ENCODE peak calls at places on chromosomes 13 and 19, in four cellular contexts. S is breast epithelium, O is astrocyte, I is astrocyte of the spinal cord. T is an unnamed sample.

GRCh38 chr19:7831452-7831851 is 1.4 kb downstream of the EVI5L start:
- DNase-seq in S (no peak), I (no peak), O (peak), T (no peak)

GRCh38 chr13:42707596-42707995 is 73.8 kb upstream of the FAM216B start:
- DNase-seq in S (no peak), I (peak), O (peak), T (no peak)

GRCh38 chr19:40313229-40313983 is 28.3 kb upstream of the AKT2 start:
- DNase-seq in O (no peak), S (no peak), I (no peak), T (no peak)

GRCh38 chr19:11699931-11700794 is 38.6 kb downstream of the ZNF823 start:
- DNase-seq in S (no peak), I (peak), O (peak), T (no peak)

GRCh38 chr19:19860756-19861390 is 4.8 kb upstream of the ZNF253 start:
- DNase-seq in I (no peak), O (no peak), S (peak), T (peak)

GRCh38 chr13:114288157-114288591 is 6.8 kb downstream of the UPF3A start:
- DNase-seq in O (no peak), I (no peak), S (no peak), T (no peak)

GRCh38 chr13:82615043-82615442 is 1267.2 kb downstream of the SLITRK1 start:
- DNase-seq in I (no peak), S (no peak), O (no peak), T (no peak)

GRCh38 chr19:11382898-11383705 is 1.0 kb downstream of the EPOR start:
- DNase-seq in I (no peak), S (no peak), O (no peak), T (peak)

GRCh38 chr19:43711751-43712355 is 4.0 kb upstream of the IRGC start:
- DNase-seq in S (no peak), O (no peak), I (no peak), T (no peak)

GRCh38 chr13:29713841-29714240 is 118.4 kb upstream of the SLC7A1 start:
- DNase-seq in S (no peak), O (no peak), I (peak), T (no peak)

GRCh38 chr19:5074418-5074817 is 105.5 kb downstream of the KDM4B start:
- DNase-seq in I (no peak), S (no peak), O (no peak), T (no peak)

GRCh38 chr19:9175326-9175725 is 3.5 kb upstream of the OR7D2 start:
- DNase-seq in O (no peak), I (no peak), S (no peak), T (no peak)

GRCh38 chr13:47478985-47479384 is 522.1 kb downstream of the SUCLA2 start:
- DNase-seq in O (no peak), I (no peak), S (no peak), T (no peak)

GRCh38 chr19:22893855-22894270 is 61.8 kb downstream of the ZNF723 start:
- DNase-seq in S (no peak), O (no peak), I (no peak), T (no peak)

GRCh38 chr13:57982782-57983181 is 351.2 kb downstream of the PCDH17 start:
- DNase-seq in S (no peak), O (no peak), I (no peak), T (no peak)

GRCh38 chr13:34308725-34309124 is 490.8 kb downstream of the RFC3 start:
- DNase-seq in I (peak), O (peak), S (no peak), T (no peak)

GRCh38 chr19:30340724-30341595 is 31.2 kb upstream of the ZNF536 start:
- DNase-seq in S (no peak), I (no peak), O (no peak), T (no peak)

GRCh38 chr19:33492951-33493350 is 28.6 kb downstream of the PEPD start:
- DNase-seq in S (no peak), O (no peak), I (no peak), T (no peak)

GRCh38 chr19:29988351-29988750 is 46.3 kb downstream of the URI1 start:
- DNase-seq in S (no peak), I (no peak), O (no peak), T (no peak)

GRCh38 chr19:3855321-3855720 is 13.5 kb downstream of the ZFR2 start:
- DNase-seq in S (no peak), O (no peak), I (no peak), T (no peak)

GRCh38 chr13:36421447-36421846 is 10.8 kb upstream of the CCNA1 start:
- DNase-seq in I (peak), S (no peak), O (peak), T (no peak)

GRCh38 chr19:58400638-58400915 is 5.1 kb downstream of the RNF225 start:
- DNase-seq in O (no peak), S (no peak), I (no peak), T (no peak)

GRCh38 chr13:59547950-59548349 is 615.8 kb downstream of the DIAPH3 start:
- DNase-seq in S (no peak), O (no peak), I (no peak), T (no peak)

DNA sequence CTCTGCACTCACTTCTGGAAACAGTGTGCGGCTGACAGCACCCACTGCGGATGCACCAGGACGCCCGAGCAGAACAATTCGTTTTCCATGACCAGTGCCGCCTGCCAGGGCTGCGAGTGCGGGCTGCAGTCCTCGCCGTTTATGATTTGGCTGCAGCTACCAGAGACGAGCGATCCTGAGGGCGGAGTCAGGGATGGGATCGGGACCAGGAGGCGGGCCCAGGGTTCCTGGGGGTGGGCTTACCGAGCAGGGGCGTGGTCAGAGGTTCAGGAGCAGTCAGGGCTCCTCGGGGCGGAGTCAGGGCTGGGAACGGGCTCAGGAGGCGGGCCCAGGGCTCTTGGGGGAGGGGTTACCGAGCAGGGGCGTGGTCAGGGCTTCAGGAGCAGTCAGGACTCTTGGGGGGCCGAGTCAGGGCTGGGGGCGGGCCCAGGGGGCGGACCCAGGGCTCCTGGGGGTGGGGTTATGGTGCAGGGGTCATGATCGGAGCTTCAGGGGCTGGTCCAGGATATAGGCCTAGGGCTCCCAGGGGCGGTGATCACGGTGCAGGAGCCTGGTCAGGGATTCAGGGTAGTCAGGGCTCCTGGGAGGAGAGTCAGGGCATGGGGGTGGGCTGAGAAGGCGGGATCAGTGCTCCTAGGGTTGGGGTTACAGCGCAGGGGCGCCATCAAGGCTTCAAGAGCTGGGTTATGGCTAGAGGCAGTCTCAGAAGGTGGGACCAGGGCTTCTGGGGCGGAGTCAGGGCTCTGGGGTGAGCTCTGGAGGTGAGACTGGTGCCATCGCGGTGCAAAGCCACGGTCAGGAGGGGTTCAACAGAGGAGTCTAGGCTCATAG is 1.7 kb downstream of the KLK4 start:
- DNase-seq in I (no peak), S (peak), O (no peak), T (peak)
- TF ChIP-seq CTCF in I (no peak), S (no peak), O (no peak), T (no peak)

GRCh38 chr13:100659578-100659977 is 15.0 kb downstream of the TMTC4 start:
- DNase-seq in O (no peak), I (no peak), S (no peak), T (no peak)
- TF ChIP-seq CTCF in O (no peak), I (no peak), S (no peak), T (no peak)

GRCh38 chr19:1254081-1254527 is 5.7 kb downstream of the MIDN start:
- DNase-seq in I (no peak), O (no peak), S (no peak), T (no peak)

GRCh38 chr19:1251503-1252220 is 3.3 kb downstream of the MIDN start:
- DNase-seq in I (peak), O (no peak), S (peak), T (no peak)

GRCh38 chr19:1253514-1254080 is 5.2 kb downstream of the MIDN start:
- DNase-seq in O (peak), I (no peak), S (no peak), T (no peak)

GRCh38 chr19:1252221-1252817 is 3.9 kb downstream of the MIDN start:
- DNase-seq in S (peak), O (peak), I (peak), T (no peak)

GRCh38 chr19:1252818-1253513 is 4.6 kb downstream of the MIDN start:
- DNase-seq in I (peak), O (peak), S (peak), T (no peak)
- TF ChIP-seq CTCF in I (peak), O (no peak), S (no peak), T (no peak)

DNA sequence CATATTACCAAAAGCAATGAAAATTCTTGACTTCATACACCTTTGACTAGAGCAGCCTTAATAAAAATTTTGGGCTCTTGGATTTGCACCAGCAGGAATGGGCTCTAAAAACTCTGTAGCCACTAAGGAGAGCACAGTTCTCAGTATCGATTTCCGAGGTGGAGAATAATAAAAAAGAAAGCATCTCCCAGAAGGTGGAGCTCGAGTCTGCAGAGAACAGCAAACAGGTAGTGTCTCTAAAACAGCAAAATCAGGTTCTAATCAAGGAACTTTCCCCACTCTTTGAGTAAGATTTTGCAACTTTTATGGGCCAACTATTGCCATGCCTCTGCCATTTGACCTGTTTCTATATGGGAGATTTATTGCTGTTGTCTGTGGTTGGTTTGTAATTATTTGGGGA is 258.7 kb upstream of the GPC6 start:
- DNase-seq in I (peak), S (no peak), O (no peak), T (no peak)
- TF ChIP-seq CTCF in I (peak), S (no peak), O (no peak), T (no peak)

DNA sequence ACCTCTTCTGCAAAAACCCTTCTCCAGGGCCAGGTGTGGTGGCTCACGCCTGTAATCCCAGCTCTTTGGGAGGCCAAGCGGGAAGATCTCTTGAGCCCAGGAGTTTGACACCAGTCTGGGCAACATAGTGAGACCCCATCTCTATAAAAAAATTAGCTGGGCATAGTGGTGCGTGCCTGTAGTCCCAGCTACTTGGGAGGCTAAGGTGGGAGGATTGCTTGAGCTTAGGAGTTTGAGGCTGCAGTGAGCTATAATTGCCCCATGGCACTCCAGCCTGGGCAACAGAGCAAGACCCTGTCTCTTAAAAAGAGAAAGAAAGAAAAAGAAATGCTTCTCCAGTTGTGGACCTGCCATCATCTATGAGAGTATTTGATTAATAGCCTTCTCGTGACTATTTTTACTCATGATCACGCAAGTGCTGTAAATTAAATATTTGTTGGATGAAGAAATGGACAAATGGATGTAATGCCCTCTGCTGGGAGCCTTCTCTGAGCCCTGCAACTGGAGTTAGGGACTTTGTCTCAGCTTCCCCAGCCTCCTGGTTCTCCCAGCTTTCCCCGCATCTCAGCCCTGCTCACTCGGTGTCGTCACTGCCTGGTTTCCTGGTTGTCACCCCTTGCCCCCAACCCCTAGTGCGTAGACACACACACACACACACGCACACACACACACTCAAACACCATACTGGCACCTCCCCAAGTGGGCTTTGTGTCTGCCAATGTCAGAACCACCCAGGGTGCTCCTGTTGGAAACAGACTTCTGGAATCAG is 12.2 kb downstream of the WIZ start:
- DNase-seq in S (no peak), O (peak), I (no peak), T (no peak)
- TF ChIP-seq CTCF in S (peak), O (no peak), I (peak), T (no peak)